ENCODE peak calls at places on chromosomes 11 and 22, in six cellular contexts. X is dorsolateral prefrontal cortex; Y is CD4-positive, alpha-beta T cell; T is heart right ventricle; U is lower leg skin; S is HFF-Myc. O is an unnamed sample.

GRCh38 chr22:46006379-46007002 is 29.5 kb upstream of the WNT7B start:
- DNase-seq in X (peak; percentile 91), Y (peak; percentile 88), T (peak; percentile 97), U (peak; percentile 90), S (peak; percentile 65), O (peak; percentile 94)

GRCh38 chr22:20037419-20037818 is 16.5 kb downstream of the TANGO2 start:
- DNase-seq in X (no peak), Y (no peak), T (no peak), U (no peak), S (no peak), O (no peak)

GRCh38 chr22:20536590-20537324 is 29.3 kb downstream of the MED15 start:
- DNase-seq in X (no peak), Y (no peak), T (peak; percentile 50), U (no peak), S (no peak), O (no peak)

GRCh38 chr11:123690490-123690889 is 36.1 kb upstream of the SCN3B start:
- DNase-seq in X (no peak), Y (no peak), T (no peak), U (no peak), S (peak; percentile 19), O (no peak)

GRCh38 chr11:108048269-108048668 is 39.6 kb downstream of the CUL5 start:
- DNase-seq in X (no peak), Y (no peak), T (no peak), U (no peak), S (no peak), O (no peak)

GRCh38 chr11:122758974-122759373 is 79.3 kb upstream of the CRTAM start:
- DNase-seq in X (no peak), Y (no peak), T (no peak), U (no peak), S (no peak), O (no peak)

GRCh38 chr22:19986410-19987341 is 29.9 kb downstream of the ARVCF start:
- DNase-seq in X (no peak), Y (peak; percentile 53), T (peak; percentile 87), U (no peak), S (no peak), O (peak; percentile 88)

GRCh38 chr11:28049338-28050216 is 58.4 kb downstream of the KIF18A start:
- DNase-seq in X (no peak), Y (no peak), T (no peak), U (no peak), S (peak; percentile 66), O (peak; percentile 3)

GRCh38 chr11:63901660-63902059 is 15.3 kb downstream of the RCOR2 start:
- DNase-seq in X (no peak), Y (no peak), T (no peak), U (no peak), S (no peak), O (no peak)

GRCh38 chr22:38709306-38709705 is 3.6 kb downstream of the GTPBP1 start:
- DNase-seq in X (no peak), Y (no peak), T (no peak), U (no peak), S (no peak), O (no peak)

GRCh38 chr11:34308049-34308692 is 49.6 kb downstream of the ABTB2 start:
- DNase-seq in X (no peak), Y (no peak), T (no peak), U (no peak), S (no peak), O (peak; percentile 29)

GRCh38 chr22:22460635-22461034 is 47.9 kb downstream of the ZNF280B start:
- DNase-seq in X (no peak), Y (no peak), T (no peak), U (no peak), S (no peak), O (no peak)

GRCh38 chr22:32991353-32992115 is 66.6 kb downstream of the SYN3 start:
- DNase-seq in X (no peak), Y (no peak), T (peak; percentile 52), U (peak; percentile 88), S (no peak), O (no peak)

GRCh38 chr11:122784325-122785155 is 53.8 kb upstream of the CRTAM start:
- DNase-seq in X (no peak), Y (no peak), T (no peak), U (peak; percentile 63), S (peak; percentile 63), O (no peak)

GRCh38 chr11:97110376-97110775 is 720.6 kb downstream of the JRKL start:
- DNase-seq in X (no peak), Y (no peak), T (no peak), U (no peak), S (no peak), O (no peak)

GRCh38 chr11:34363363-34364084 is 5.7 kb upstream of the ABTB2 start:
- DNase-seq in X (no peak), Y (no peak), T (no peak), U (no peak), S (no peak), O (no peak)

GRCh38 chr11:110467556-110467955 is 37.8 kb downstream of the FDX1 start:
- DNase-seq in X (no peak), Y (no peak), T (no peak), U (no peak), S (no peak), O (no peak)

GRCh38 chr11:33970984-33971466 is 79.1 kb upstream of the LMO2 start:
- DNase-seq in X (no peak), Y (no peak), T (no peak), U (peak; percentile 37), S (peak; percentile 21), O (peak; percentile 40)

GRCh38 chr11:27218498-27219038 is 144.4 kb downstream of the CCDC34 start:
- DNase-seq in X (no peak), Y (no peak), T (no peak), U (no peak), S (peak; percentile 41), O (no peak)

GRCh38 chr11:119505861-119506260 is 82.9 kb upstream of the THY1 start:
- DNase-seq in X (no peak), Y (no peak), T (no peak), U (no peak), S (no peak), O (no peak)

GRCh38 chr11:93895106-93895862 is 44.9 kb upstream of the VSTM5 start:
- DNase-seq in X (no peak), Y (no peak), T (no peak), U (no peak), S (peak; percentile 39), O (peak; percentile 32)

GRCh38 chr11:33828604-33829429 is 54.5 kb upstream of the FBXO3 start:
- DNase-seq in X (no peak), Y (no peak), T (no peak), U (no peak), S (no peak), O (peak; percentile 12)

GRCh38 chr11:76802151-76802550 is 19.0 kb downstream of the TSKU start:
- DNase-seq in X (no peak), Y (no peak), T (no peak), U (no peak), S (no peak), O (no peak)

GRCh38 chr11:45087761-45088160 is 58.7 kb upstream of the PRDM11 start:
- DNase-seq in X (no peak), Y (no peak), T (no peak), U (no peak), S (no peak), O (no peak)

GRCh38 chr11:60974726-60975125 is 3.2 kb downstream of the CD6 start:
- DNase-seq in X (peak; percentile 70), Y (no peak), T (no peak), U (no peak), S (no peak), O (no peak)

GRCh38 chr11:75642402-75643113 is 26.3 kb downstream of the MAP6 start:
- DNase-seq in X (no peak), Y (no peak), T (no peak), U (no peak), S (no peak), O (no peak)

GRCh38 chr22:37639070-37639760 is at the start of gene SH3BP1:
- DNase-seq in X (no peak), Y (peak; percentile 37), T (peak; percentile 70), U (no peak), S (no peak), O (peak; percentile 65)

GRCh38 chr22:23908561-23909205 is 14.5 kb downstream of the MIF start:
- DNase-seq in X (no peak), Y (no peak), T (no peak), U (no peak), S (no peak), O (no peak)

DNA sequence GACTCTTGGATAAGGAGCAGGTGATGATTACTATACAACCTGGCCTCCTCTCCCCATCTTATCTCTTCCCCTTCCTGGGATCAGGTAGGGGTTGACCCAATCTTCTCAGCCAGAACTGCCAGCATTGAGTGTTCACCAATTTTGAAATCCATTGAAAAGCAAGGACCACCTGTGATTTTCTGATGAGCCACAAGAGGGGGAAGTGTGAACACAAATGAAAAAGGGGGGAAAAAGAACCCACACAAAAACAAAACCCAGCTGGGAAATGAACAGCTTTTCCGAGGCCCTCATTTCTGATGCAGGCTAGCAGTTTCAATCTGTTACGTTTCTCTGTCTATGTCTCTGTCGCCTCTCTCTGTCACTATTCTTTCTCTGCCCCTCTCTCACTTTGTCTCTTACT is 161.9 kb downstream of the INSC start:
- DNase-seq in X (no peak), Y (no peak), T (no peak), U (no peak), S (no peak), O (no peak)
- TF ChIP-seq CTCF in X (peak; percentile 57), Y (no peak), T (peak; percentile 34), U (no peak), S (no peak), O (no peak)

DNA sequence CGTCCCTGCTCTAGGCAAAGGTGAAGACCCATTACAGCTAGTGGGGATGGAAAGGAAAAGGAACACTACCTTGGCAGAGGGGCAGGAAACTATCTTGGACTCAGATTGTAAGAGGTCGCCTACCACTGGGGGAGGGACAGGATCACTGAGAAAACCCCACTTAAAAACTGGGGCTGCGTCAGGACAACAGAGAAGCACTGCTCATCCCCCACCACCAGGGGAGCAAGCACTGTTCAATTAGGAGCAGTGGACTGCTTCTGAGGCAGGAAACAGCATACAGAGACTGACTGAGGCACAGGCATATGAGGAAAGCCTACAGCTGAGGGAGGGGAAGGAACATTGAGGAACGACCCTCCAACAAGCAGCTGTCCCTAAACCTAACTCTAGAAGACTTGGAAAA is 20.8 kb upstream of the DLAT start:
- DNase-seq in X (no peak), Y (no peak), T (no peak), U (no peak), S (no peak), O (no peak)
- TF ChIP-seq CTCF in X (no peak), Y (no peak), T (peak; percentile 45), U (no peak), S (peak; percentile 52), O (no peak)

GRCh38 chr11:6725386-6725896 is 42.3 kb upstream of the MRPL17 start:
- DNase-seq in X (no peak), Y (no peak), T (no peak), U (no peak), S (no peak), O (no peak)
- TF ChIP-seq CTCF in X (no peak), Y (no peak), T (no peak), U (no peak), S (no peak), O (no peak)

DNA sequence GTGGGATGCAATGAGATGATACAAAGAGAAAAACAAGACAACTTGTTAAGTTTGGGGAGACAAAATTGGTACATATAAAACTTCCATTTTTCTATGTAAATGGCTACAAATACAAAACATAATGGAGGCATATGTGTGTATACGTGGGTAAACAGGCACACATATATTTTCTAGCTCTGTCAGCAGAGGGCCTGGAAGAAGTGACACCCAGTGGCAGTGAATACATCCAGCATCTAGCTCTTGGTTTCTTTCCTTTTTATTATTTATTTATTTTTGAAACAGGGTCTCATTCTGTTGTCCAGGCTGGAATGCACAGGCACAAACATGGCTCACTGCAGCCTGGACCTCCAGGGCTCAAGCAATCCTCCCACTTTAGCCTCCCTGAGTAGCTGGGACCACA is 5.0 kb upstream of the RASL10A start:
- DNase-seq in X (no peak), Y (no peak), T (no peak), U (no peak), S (no peak), O (no peak)
- TF ChIP-seq CTCF in X (no peak), Y (no peak), T (no peak), U (no peak), S (no peak), O (no peak)

O was measured in Calu3.